ENCODE peak calls at places on chromosomes 2 and 18, in four cellular contexts. C is A549, Y is HepG2, G is GM12878. J is an unnamed sample.

GRCh38 chr2:226030369-226031077 is 631.0 kb downstream of the NYAP2 start:
- DNase-seq in G (no peak), Y (peak; percentile 9), C (no peak), J (peak; percentile 20)

GRCh38 chr2:219178377-219179175 is 501 bp downstream of the RETREG2 start:
- DNase-seq in Y (no peak), C (peak; percentile 24), G (no peak), J (peak; percentile 81)

GRCh38 chr2:8332646-8333045 is 349.2 kb upstream of the ID2 start:
- DNase-seq in C (no peak), G (no peak), Y (no peak), J (no peak)

GRCh38 chr2:68839260-68839833 is 31.9 kb downstream of the BMP10 start:
- DNase-seq in C (peak; percentile 31), Y (no peak), G (no peak), J (peak; percentile 24)

GRCh38 chr2:42072349-42073118 is 24.7 kb downstream of the PKDCC start:
- DNase-seq in C (no peak), G (no peak), Y (peak; percentile 54), J (peak; percentile 80)

GRCh38 chr2:105573910-105574655 is 170.6 kb upstream of the NCK2 start:
- DNase-seq in Y (no peak), C (no peak), G (no peak), J (no peak)

GRCh38 chr2:195320416-195320973 is 336.5 kb upstream of the SLC39A10 start:
- DNase-seq in Y (no peak), G (no peak), C (peak; percentile 40), J (no peak)

GRCh38 chr18:49400398-49401072 is 59.9 kb downstream of the DYM start:
- DNase-seq in G (no peak), Y (peak; percentile 1), C (peak; percentile 4), J (no peak)

GRCh38 chr2:66456183-66457041 is 21.5 kb downstream of the MEIS1 start:
- DNase-seq in Y (no peak), G (no peak), C (no peak), J (no peak)

GRCh38 chr18:53567935-53568574 is 656.4 kb downstream of the MBD2 start:
- DNase-seq in C (peak; percentile 21), Y (peak; percentile 29), G (no peak), J (peak; percentile 39)

GRCh38 chr18:51654441-51655326 is 457.2 kb upstream of the MEX3C start:
- DNase-seq in G (no peak), Y (no peak), C (no peak), J (no peak)

GRCh38 chr2:86783615-86784339 is 6.9 kb downstream of the CD8A start:
- DNase-seq in Y (no peak), C (no peak), G (peak; percentile 61), J (no peak)

GRCh38 chr2:161373939-161374338 is 42.2 kb upstream of the TBR1 start:
- DNase-seq in G (no peak), Y (no peak), C (no peak), J (no peak)

GRCh38 chr18:49007663-49008062 is 56.9 kb upstream of the SMAD7 start:
- DNase-seq in Y (no peak), G (no peak), C (no peak), J (no peak)

GRCh38 chr18:22542400-22542835 is 124.7 kb upstream of the CTAGE1 start:
- DNase-seq in Y (peak; percentile 1), C (no peak), G (no peak), J (no peak)

GRCh38 chr2:84873350-84873749 is 7.5 kb downstream of the TRABD2A start:
- DNase-seq in C (no peak), Y (no peak), G (no peak), J (no peak)

GRCh38 chr2:241273552-241273988 is 41.9 kb downstream of the HDLBP start:
- DNase-seq in C (no peak), G (no peak), Y (no peak), J (peak; percentile 32)

GRCh38 chr2:74499269-74499939 is at the start of gene LBX2:
- DNase-seq in C (no peak), G (no peak), Y (no peak), J (peak; percentile 57)

GRCh38 chr2:116269040-116269439 is 1545.5 kb upstream of the DDX18 start:
- DNase-seq in G (no peak), Y (no peak), C (no peak), J (no peak)

GRCh38 chr18:9337875-9338274 is 3.3 kb downstream of the TWSG1 start:
- DNase-seq in G (peak; percentile 59), Y (no peak), C (no peak), J (no peak)

GRCh38 chr2:55047677-55048299 is 2.5 kb downstream of the RTN4 start:
- DNase-seq in Y (peak; percentile 71), C (peak; percentile 52), G (no peak), J (no peak)

GRCh38 chr2:55500025-55500424 is 19.5 kb upstream of the CFAP36 start:
- DNase-seq in Y (peak; percentile 13), C (peak; percentile 56), G (no peak), J (no peak)

GRCh38 chr2:166803314-166803986 is 84.8 kb upstream of the XIRP2 start:
- DNase-seq in C (no peak), Y (peak; percentile 5), G (no peak), J (peak; percentile 26)

GRCh38 chr2:98088261-98088660 is 1.3 kb downstream of the VWA3B start:
- DNase-seq in G (no peak), Y (no peak), C (no peak), J (no peak)

GRCh38 chr18:3651266-3651665 is 201.3 kb downstream of the TGIF1 start:
- DNase-seq in C (no peak), Y (no peak), G (no peak), J (no peak)

GRCh38 chr2:111161971-111162370 is 41.3 kb downstream of the BCL2L11 start:
- DNase-seq in G (no peak), C (no peak), Y (no peak), J (peak; percentile 60)

GRCh38 chr2:233938676-233939370 is 21.6 kb downstream of the TRPM8 start:
- DNase-seq in G (no peak), Y (no peak), C (no peak), J (peak; percentile 56)

GRCh38 chr2:16726577-16726976 is 60.9 kb upstream of the CYRIA start:
- DNase-seq in G (no peak), C (no peak), Y (no peak), J (no peak)

GRCh38 chr2:11784747-11785610 is 38.5 kb downstream of the LPIN1 start:
- DNase-seq in Y (no peak), C (peak; percentile 34), G (no peak), J (peak; percentile 91)

GRCh38 chr18:48866028-48866733 is 84.6 kb downstream of the SMAD7 start:
- DNase-seq in G (no peak), C (no peak), Y (no peak), J (peak; percentile 90)

GRCh38 chr18:26813043-26813442 is 52.5 kb downstream of the AQP4 start:
- DNase-seq in Y (peak; percentile 56), C (peak; percentile 66), G (peak; percentile 16), J (peak; percentile 50)

GRCh38 chr2:191855382-191855781 is 8.5 kb upstream of the CAVIN2 start:
- DNase-seq in G (no peak), Y (no peak), C (no peak), J (no peak)

GRCh38 chr18:812673-813404 is 797 bp upstream of the YES1 start:
- DNase-seq in G (peak; percentile 39), C (peak; percentile 70), Y (peak; percentile 37), J (peak; percentile 20)

GRCh38 chr2:58497189-58497588 is 256.1 kb upstream of the FANCL start:
- DNase-seq in Y (no peak), C (no peak), G (no peak), J (no peak)

GRCh38 chr2:228040995-228041394 is 140.5 kb downstream of the SPHKAP start:
- DNase-seq in G (no peak), Y (no peak), C (no peak), J (no peak)

GRCh38 chr18:78740876-78741275 is 238.7 kb upstream of the SALL3 start:
- DNase-seq in Y (no peak), G (no peak), C (no peak), J (no peak)
- TF ChIP-seq PBX3 in Y (no peak), G (no peak), C (no peak), J (no peak)

DNA sequence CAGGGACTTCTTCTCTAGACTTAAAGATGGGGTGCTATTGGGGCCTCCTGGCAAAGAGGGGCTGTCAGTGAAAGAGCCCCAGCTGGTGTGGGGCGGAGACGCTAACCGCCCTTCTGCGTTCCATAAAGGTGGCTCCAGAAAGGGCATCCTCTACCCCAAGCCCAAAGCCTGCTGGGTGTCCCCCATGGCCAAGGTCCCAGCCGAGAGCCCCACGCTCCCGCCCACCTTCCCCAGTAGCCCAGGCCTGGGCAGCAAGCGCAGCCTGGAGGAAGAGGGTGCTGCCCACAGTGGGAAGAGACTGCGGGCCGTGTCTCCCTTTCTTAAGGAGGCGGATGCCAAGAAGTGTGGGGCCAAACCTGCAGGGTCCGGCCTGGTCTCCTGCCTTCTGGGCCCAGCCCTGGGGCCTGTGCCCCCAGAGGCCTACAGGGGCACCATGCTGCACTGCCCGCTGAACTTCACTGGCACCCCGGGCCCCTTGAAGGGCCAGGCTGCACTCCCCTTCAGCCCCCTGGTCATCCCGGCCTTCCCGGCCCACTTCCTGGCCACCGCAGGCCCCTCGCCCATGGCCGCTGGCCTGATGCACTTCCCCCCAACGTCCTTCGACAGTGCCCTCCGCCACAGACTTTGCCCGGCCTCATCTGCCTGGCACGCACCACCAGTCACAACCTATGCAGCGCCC is 15.2 kb downstream of the ARID5A start:
- DNase-seq in C (no peak), Y (no peak), G (no peak), J (peak; percentile 11)
- TF ChIP-seq PBX3 in C (no peak), Y (no peak), G (no peak), J (no peak)

DNA sequence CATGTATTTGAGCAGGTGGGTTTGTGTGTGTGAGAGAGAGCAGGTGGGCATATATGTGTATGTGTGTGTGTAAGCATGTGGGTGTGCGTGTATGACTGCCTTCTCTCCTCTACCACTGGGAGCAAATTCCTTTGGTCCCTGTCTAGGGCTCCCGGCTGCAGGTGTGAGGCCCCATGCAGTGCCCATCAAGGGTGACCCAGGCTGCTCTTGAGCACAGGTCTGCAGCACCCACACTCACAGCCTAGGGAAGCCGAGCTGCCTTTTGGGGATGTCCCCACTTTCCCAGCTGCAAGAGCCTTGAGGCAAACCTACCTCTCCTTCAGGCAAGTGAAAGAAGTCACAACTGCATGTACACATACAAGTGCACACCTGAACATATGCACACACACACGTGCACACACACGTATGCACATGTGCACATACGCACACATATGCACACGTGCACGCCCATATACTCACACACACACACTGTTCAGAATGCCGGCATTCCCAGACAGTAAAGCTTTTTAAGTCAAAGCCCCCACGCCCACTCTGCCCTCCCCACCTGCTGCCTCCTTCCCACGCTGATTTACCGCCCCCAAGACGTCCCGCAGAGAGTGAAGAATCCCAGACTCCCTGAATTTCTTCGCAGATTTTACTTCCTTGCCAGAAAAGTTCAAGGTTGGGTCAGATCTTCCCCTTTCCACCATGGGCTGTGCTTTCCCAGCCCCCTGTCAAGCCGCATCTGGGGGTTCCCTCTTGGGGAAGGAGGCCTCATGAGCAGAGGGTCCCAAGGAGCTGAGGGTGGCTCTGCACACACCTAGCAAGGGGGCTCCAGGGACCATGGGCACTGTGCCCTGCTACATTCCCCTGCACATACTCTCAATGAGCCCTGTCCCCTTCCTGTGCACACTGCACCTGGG is 170.7 kb downstream of the TWIST2 start:
- DNase-seq in Y (no peak), G (no peak), C (no peak), J (no peak)
- TF ChIP-seq PBX3 in Y (no peak), G (no peak), C (no peak), J (no peak)

GRCh38 chr2:10410001-10410671 is 38.0 kb downstream of the ODC1 start:
- DNase-seq in C (no peak), G (peak; percentile 86), Y (no peak), J (no peak)
- TF ChIP-seq PBX3 in C (no peak), G (no peak), Y (no peak), J (no peak)

GRCh38 chr2:190455358-190456095 is 47.4 kb downstream of the MFSD6 start:
- DNase-seq in Y (no peak), C (no peak), G (no peak), J (no peak)
- TF ChIP-seq PBX3 in Y (no peak), C (no peak), G (no peak), J (no peak)

GRCh38 chr18:13137041-13137938 is 81.3 kb upstream of the LDLRAD4 start:
- DNase-seq in Y (no peak), C (no peak), G (no peak), J (peak; percentile 70)
- TF ChIP-seq PBX3 in Y (no peak), C (no peak), G (no peak), J (no peak)

J was measured in SK-N-SH.